ENCODE peak calls at places on chromosomes 7 and 10, in four cellular contexts. V, U, R and A are unnamed samples.

GRCh38 chr10:72764151-72764550 is 72.2 kb downstream of the MCU start:
- DNase-seq in U (no peak), V (no peak), R (peak; percentile 80), A (no peak)

GRCh38 chr7:4189151-4189570 is 492.9 kb upstream of the FOXK1 start:
- DNase-seq in V (no peak), U (peak; percentile 69), R (peak; percentile 89), A (peak; percentile 90)

GRCh38 chr10:22243321-22243720 is 25.5 kb upstream of the EBLN1 start:
- DNase-seq in R (no peak), V (no peak), U (no peak), A (no peak)

GRCh38 chr10:68105820-68106219 is 3.5 kb upstream of the MYPN start:
- DNase-seq in R (no peak), V (no peak), U (no peak), A (no peak)

GRCh38 chr10:21160116-21160515 is 263.0 kb upstream of the NEBL start:
- DNase-seq in V (no peak), U (peak; percentile 59), R (no peak), A (no peak)

GRCh38 chr10:91598211-91598981 is 34.5 kb downstream of the PPP1R3C start:
- DNase-seq in V (no peak), R (peak; percentile 72), U (no peak), A (no peak)

GRCh38 chr7:133511708-133512107 is 258.8 kb downstream of the EXOC4 start:
- DNase-seq in V (no peak), U (no peak), R (no peak), A (no peak)

GRCh38 chr7:5289345-5289744 is 6.6 kb downstream of the SLC29A4 start:
- DNase-seq in V (no peak), U (no peak), R (no peak), A (no peak)

GRCh38 chr10:61847640-61848039 is 53.9 kb upstream of the ARID5B start:
- DNase-seq in R (no peak), V (no peak), U (no peak), A (no peak)

GRCh38 chr10:35040761-35041501 is 49.2 kb downstream of the CUL2 start:
- DNase-seq in U (no peak), R (no peak), V (no peak), A (no peak)

GRCh38 chr7:142927949-142928348 is 5.6 kb downstream of the TRPV5 start:
- DNase-seq in U (no peak), V (no peak), R (no peak), A (no peak)

GRCh38 chr7:47724335-47724982 is 142.5 kb upstream of the TNS3 start:
- DNase-seq in R (peak; percentile 48), V (no peak), U (no peak), A (no peak)

GRCh38 chr7:90483236-90483635 is 13.8 kb downstream of the PTTG1IP2 start:
- DNase-seq in R (no peak), U (no peak), V (no peak), A (no peak)